ENCODE peak calls at places on chromosomes 3 and 15, in four cellular contexts. One of them, this sample, is unnamed.

GRCh38 chr15:68078365-68078764 is 24.2 kb downstream of the PIAS1 start:
- DNase-seq in H1: no peak
- DNase-seq in HepG2: no peak
- DNase-seq in GM12878: no peak
- DNase-seq in this sample: no peak

GRCh38 chr3:30693470-30694120 is 87.2 kb downstream of the TGFBR2 start:
- DNase-seq in H1: no peak
- DNase-seq in HepG2: peak
- DNase-seq in GM12878: peak
- DNase-seq in this sample: peak

GRCh38 chr15:64623347-64624024 is 151.9 kb downstream of the RBPMS2 start:
- DNase-seq in H1: no peak
- DNase-seq in HepG2: no peak
- DNase-seq in GM12878: peak
- DNase-seq in this sample: no peak

GRCh38 chr3:71629289-71630252 is 46.0 kb upstream of the FOXP1 start:
- DNase-seq in H1: no peak
- DNase-seq in HepG2: no peak
- DNase-seq in GM12878: no peak
- DNase-seq in this sample: no peak

GRCh38 chr3:149468504-149469212 is 5.8 kb upstream of the TM4SF4 start:
- DNase-seq in H1: no peak
- DNase-seq in HepG2: peak
- DNase-seq in GM12878: peak
- DNase-seq in this sample: peak

GRCh38 chr3:72655151-72655551 is 193.1 kb downstream of the SHQ1 start:
- DNase-seq in H1: peak
- DNase-seq in HepG2: no peak
- DNase-seq in GM12878: no peak
- DNase-seq in this sample: no peak

GRCh38 chr3:123628996-123629746 is 44.3 kb upstream of the HACD2 start:
- DNase-seq in H1: no peak
- DNase-seq in HepG2: no peak
- DNase-seq in GM12878: no peak
- DNase-seq in this sample: no peak

GRCh38 chr3:47283596-47284364 is 1.0 kb downstream of the KLHL18 start:
- DNase-seq in H1: no peak
- DNase-seq in HepG2: no peak
- DNase-seq in GM12878: no peak
- DNase-seq in this sample: no peak

GRCh38 chr15:65206750-65207149 is 4.5 kb downstream of the CILP start:
- DNase-seq in H1: no peak
- DNase-seq in HepG2: no peak
- DNase-seq in GM12878: no peak
- DNase-seq in this sample: no peak

GRCh38 chr3:140238646-140239314 is 303.8 kb downstream of the CLSTN2 start:
- DNase-seq in H1: no peak
- DNase-seq in HepG2: no peak
- DNase-seq in GM12878: no peak
- DNase-seq in this sample: no peak

GRCh38 chr3:183895296-183895695 is 10.6 kb upstream of the PARL start:
- DNase-seq in H1: no peak
- DNase-seq in HepG2: peak
- DNase-seq in GM12878: no peak
- DNase-seq in this sample: peak

GRCh38 chr15:79965836-79966630 is 5.0 kb downstream of the BCL2A1 start:
- DNase-seq in H1: no peak
- DNase-seq in HepG2: peak
- DNase-seq in GM12878: no peak
- DNase-seq in this sample: no peak

GRCh38 chr15:79969175-79969574 is 1.8 kb downstream of the BCL2A1 start:
- DNase-seq in H1: no peak
- DNase-seq in HepG2: no peak
- DNase-seq in GM12878: no peak
- DNase-seq in this sample: no peak

GRCh38 chr15:79966634-79967330 is 4.2 kb downstream of the BCL2A1 start:
- DNase-seq in H1: no peak
- DNase-seq in HepG2: no peak
- DNase-seq in GM12878: no peak
- DNase-seq in this sample: no peak

GRCh38 chr15:79964232-79964820 is 6.7 kb downstream of the BCL2A1 start:
- DNase-seq in H1: no peak
- DNase-seq in HepG2: no peak
- DNase-seq in GM12878: no peak
- DNase-seq in this sample: no peak

GRCh38 chr15:79967331-79968182 is 3.4 kb downstream of the BCL2A1 start:
- DNase-seq in H1: no peak
- DNase-seq in HepG2: no peak
- DNase-seq in GM12878: no peak
- DNase-seq in this sample: no peak
- H3K4me3 ChIP-seq in H1: no peak
- H3K4me3 ChIP-seq in HepG2: no peak
- H3K4me3 ChIP-seq in GM12878: peak
- H3K4me3 ChIP-seq in this sample: no peak

GRCh38 chr3:187740446-187741399 is 4.5 kb downstream of the BCL6 start:
- DNase-seq in H1: no peak
- DNase-seq in HepG2: no peak
- DNase-seq in GM12878: no peak
- DNase-seq in this sample: no peak
- TF ChIP-seq SUZ12 in H1: no peak
- TF ChIP-seq SUZ12 in HepG2: no peak
- TF ChIP-seq SUZ12 in GM12878: no peak
- TF ChIP-seq SUZ12 in this sample: no peak

GRCh38 chr15:52018244-52018643 is 775 bp upstream of the MAPK6 start:
- DNase-seq in H1: no peak
- DNase-seq in HepG2: no peak
- DNase-seq in GM12878: no peak
- DNase-seq in this sample: no peak
- H3K4me3 ChIP-seq in H1: no peak
- H3K4me3 ChIP-seq in HepG2: peak
- H3K4me3 ChIP-seq in GM12878: peak
- H3K4me3 ChIP-seq in this sample: no peak

DNA sequence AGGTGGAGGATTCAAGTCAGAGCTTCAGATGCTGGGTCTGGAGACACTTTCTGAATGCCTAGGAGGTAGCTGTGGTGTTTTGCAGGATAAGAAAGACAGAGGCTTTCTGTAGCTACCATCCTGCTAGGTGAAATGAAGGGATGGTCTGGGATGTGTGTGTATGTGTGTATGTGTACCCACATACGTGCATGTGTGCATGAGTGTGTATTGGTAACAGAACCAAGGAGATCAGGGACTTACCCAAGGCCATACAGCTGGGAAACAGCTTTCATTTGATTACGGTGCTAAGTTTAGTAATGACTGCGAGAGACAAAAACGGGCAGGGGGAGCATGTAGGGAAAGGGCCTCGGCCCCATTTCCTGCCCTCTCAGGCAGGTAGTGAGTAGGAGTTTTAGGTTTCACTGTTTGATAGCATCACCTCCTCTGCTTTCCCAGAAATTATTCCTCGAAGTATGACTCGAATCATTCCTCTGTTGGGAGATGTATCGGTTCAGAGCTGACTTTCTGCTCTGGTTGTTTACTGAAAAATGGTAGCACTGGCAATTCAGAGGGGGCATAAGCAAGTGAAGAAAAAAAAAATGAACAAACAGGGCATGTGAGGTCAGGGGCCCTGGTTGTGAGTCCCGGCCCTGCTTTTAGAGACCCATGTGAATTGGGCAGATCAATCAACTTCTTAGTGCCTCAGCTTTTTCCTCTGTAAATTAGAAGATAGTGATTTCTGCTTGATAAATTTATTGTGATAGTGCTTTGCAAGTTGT is 130.7 kb downstream of the LPP start:
- DNase-seq in H1: no peak
- DNase-seq in HepG2: no peak
- DNase-seq in GM12878: no peak
- DNase-seq in this sample: no peak
- TF ChIP-seq SUZ12 in H1: no peak
- TF ChIP-seq SUZ12 in HepG2: no peak
- TF ChIP-seq SUZ12 in GM12878: no peak
- TF ChIP-seq SUZ12 in this sample: no peak

DNA sequence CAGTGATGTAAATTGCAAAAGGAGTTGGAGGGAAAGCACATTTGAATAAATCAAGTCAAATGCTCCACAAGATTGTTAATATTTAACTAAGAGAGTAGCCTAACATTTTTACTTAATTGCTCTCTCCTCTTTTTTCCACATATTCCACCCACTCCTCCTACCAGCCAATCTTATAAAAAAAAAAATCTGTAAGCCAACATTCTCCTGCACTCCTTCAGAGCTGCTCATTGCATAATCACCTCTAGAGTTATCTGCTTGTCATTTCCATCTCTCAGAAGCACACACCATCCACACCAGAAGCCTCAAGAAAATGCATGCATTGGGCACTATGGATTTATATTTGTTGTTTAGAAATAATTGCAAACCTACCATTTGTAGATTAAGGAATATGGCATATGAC is 64.1 kb downstream of the CADPS start:
- DNase-seq in H1: no peak
- DNase-seq in HepG2: no peak
- DNase-seq in GM12878: no peak
- DNase-seq in this sample: no peak
- H3K4me3 ChIP-seq in H1: no peak
- H3K4me3 ChIP-seq in HepG2: no peak
- H3K4me3 ChIP-seq in GM12878: no peak
- H3K4me3 ChIP-seq in this sample: no peak

GRCh38 chr15:86445750-86446149 is 366.1 kb downstream of the AGBL1 start:
- DNase-seq in H1: no peak
- DNase-seq in HepG2: no peak
- DNase-seq in GM12878: no peak
- DNase-seq in this sample: no peak
- TF ChIP-seq SUZ12 in H1: no peak
- TF ChIP-seq SUZ12 in HepG2: no peak
- TF ChIP-seq SUZ12 in GM12878: no peak
- TF ChIP-seq SUZ12 in this sample: no peak

DNA sequence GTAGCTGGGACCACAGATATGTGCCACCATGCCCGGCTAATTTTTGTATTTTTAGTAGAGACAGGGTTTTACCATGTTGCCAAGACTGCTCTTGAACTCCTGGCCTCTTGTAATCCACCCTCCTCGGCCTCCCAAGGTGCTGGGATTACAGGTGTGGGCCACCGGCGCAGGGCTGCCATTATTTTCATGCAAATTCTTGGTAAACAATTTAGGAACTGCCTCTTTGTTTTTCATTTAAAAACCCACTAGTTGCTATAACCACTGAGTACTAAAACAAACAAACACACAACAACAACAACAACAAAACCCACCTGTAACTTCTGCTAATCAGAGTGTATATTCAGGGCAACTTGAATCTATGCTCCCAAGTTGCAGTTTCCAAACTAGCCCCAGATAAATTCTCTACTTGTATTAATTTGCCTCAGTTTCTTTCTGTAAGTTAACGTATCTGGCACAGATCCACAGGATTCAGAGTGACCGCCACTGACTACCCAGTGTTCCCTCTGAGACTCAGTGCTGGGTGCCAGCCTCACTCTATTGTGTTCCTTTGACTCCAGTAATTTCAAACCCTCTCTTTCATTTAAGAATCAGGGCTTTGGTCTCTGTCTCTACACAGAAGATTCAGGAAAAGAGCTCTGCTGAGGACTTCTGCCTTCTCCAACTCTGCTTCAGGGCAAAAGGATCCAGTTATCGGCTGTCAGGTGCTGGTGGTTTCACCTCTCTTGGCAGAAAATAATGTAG is 18.6 kb upstream of the ZNF710 start:
- DNase-seq in H1: no peak
- DNase-seq in HepG2: no peak
- DNase-seq in GM12878: no peak
- DNase-seq in this sample: no peak
- H3K4me3 ChIP-seq in H1: no peak
- H3K4me3 ChIP-seq in HepG2: no peak
- H3K4me3 ChIP-seq in GM12878: no peak
- H3K4me3 ChIP-seq in this sample: no peak

DNA sequence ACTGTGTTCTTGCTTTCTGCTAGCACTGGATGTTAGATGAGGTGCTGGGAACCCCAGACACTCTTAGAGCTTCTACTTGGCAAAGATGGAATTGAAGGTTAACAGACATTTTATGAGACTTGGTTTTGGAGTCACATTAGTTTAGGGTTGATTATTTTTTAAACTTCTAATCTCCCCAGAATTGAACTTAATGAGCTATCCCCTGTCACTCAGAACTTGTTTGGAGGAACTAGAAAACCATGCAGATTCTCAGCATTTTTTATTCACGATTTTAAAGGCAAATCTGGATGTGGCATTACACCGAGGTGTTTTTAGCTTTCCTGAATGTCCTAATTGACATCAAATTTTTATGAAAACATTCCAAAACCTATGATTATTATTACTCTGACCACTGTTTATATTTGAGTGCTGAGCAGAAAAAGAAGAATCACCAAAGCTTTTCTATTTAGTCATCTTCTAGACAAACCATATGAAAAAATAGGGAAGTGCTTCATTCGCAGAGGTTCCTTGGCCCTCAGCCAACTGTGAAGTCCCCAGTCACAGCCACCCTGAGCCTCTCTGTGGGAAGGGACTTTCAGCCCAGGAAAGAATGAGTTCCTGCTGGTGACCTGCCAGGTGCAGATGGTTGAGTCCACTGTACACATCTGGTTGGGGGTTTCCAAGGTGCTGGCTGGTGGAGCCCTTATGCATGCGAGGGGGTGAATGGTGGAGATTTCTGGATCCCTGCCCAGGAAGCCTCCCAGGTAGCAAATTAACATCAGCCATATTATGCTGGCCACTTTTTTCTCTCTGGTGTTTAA is 196.0 kb upstream of the TOPAZ1 start:
- DNase-seq in H1: no peak
- DNase-seq in HepG2: no peak
- DNase-seq in GM12878: peak
- DNase-seq in this sample: no peak
- TF ChIP-seq SUZ12 in H1: no peak
- TF ChIP-seq SUZ12 in HepG2: no peak
- TF ChIP-seq SUZ12 in GM12878: no peak
- TF ChIP-seq SUZ12 in this sample: no peak

DNA sequence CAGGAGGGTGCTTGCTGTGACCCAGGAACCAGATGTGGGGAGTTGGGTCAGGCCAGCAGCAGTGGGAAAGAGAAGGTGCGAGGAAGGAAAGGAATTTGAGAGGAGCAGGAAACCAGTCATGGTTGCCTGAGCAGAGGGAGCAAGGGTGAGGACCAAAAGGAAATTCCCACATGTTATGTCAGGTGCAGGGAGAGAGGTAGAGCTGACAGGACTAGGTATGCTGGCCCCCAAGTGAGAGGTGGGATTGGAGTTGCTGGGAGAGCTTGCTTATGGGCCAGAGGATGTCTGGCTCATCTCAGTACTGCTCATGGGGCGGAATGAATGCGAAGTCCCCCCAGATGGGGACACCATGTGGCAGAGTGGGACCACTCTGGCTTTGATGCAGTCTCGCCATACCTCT is 57.9 kb upstream of the PRR23C start:
- DNase-seq in H1: no peak
- DNase-seq in HepG2: no peak
- DNase-seq in GM12878: no peak
- DNase-seq in this sample: no peak
- H3K4me3 ChIP-seq in H1: no peak
- H3K4me3 ChIP-seq in HepG2: no peak
- H3K4me3 ChIP-seq in GM12878: no peak
- H3K4me3 ChIP-seq in this sample: no peak